ENCODE peak calls at places on chromosomes 12 and 14, in five cellular contexts. O is ovary, R is upper lobe of right lung, L is left lung, Z is esophagus muscularis mucosa. J is an unnamed sample. For H3K4me1, the result is how much of the 10 kb centered on the place peaks cover.

GRCh38 chr14:101017209-101017608 is 113.7 kb upstream of the RTL1 start:
- DNase-seq in O (no peak), R (no peak), L (no peak), Z (no peak), J (peak)

GRCh38 chr14:95260537-95261440 is 58.9 kb downstream of the CLMN start:
- DNase-seq in R (no peak), Z (no peak), O (no peak), L (no peak), J (no peak)

GRCh38 chr14:103999795-104000440 is 57.6 kb upstream of the RD3L start:
- DNase-seq in O (no peak), L (no peak), Z (no peak), R (no peak), J (no peak)

GRCh38 chr14:101767618-101768362 is 6.3 kb downstream of the PPP2R5C start:
- DNase-seq in L (no peak), O (no peak), Z (peak), R (no peak), J (no peak)

GRCh38 chr14:103543721-103544626 is 15.0 kb downstream of the TRMT61A start:
- DNase-seq in L (peak), R (no peak), O (peak), Z (no peak), J (no peak)

GRCh38 chr14:58963873-58964597 is 224.4 kb upstream of the DAAM1 start:
- DNase-seq in Z (no peak), R (no peak), L (no peak), O (no peak), J (no peak)

GRCh38 chr12:3658327-3659163 is 94.4 kb downstream of the CRACR2A start:
- DNase-seq in L (no peak), O (no peak), Z (no peak), R (no peak), J (no peak)

GRCh38 chr14:49479432-49479831 is 106.7 kb downstream of the RPS29 start:
- DNase-seq in O (no peak), Z (peak), R (no peak), L (no peak), J (no peak)

GRCh38 chr14:38992067-38992835 is 110.8 kb downstream of the SEC23A start:
- DNase-seq in Z (no peak), O (no peak), L (no peak), R (no peak), J (no peak)

GRCh38 chr12:57738661-57739237 is at the start of gene AGAP2:
- DNase-seq in R (no peak), L (no peak), O (no peak), Z (no peak), J (no peak)

GRCh38 chr14:32370720-32371119 is 41.6 kb downstream of the AKAP6 start:
- DNase-seq in L (no peak), O (no peak), R (no peak), Z (no peak), J (no peak)

GRCh38 chr12:50061172-50061571 is 3.8 kb downstream of the ASIC1 start:
- DNase-seq in O (no peak), L (no peak), Z (no peak), R (no peak), J (no peak)

GRCh38 chr14:64513271-64513670 is 8.7 kb downstream of the ZBTB1 start:
- DNase-seq in L (no peak), R (no peak), O (no peak), Z (no peak), J (no peak)

GRCh38 chr14:64518229-64518628 is 13.7 kb downstream of the ZBTB1 start:
- DNase-seq in Z (no peak), O (no peak), R (no peak), L (no peak), J (no peak)

GRCh38 chr14:64520699-64521098 is 16.1 kb downstream of the ZBTB1 start:
- DNase-seq in Z (no peak), R (no peak), O (no peak), L (no peak), J (no peak)

GRCh38 chr14:64515053-64515452 is 10.5 kb downstream of the ZBTB1 start:
- DNase-seq in O (no peak), L (no peak), R (no peak), Z (no peak), J (no peak)

GRCh38 chr14:64516969-64517368 is 12.4 kb downstream of the ZBTB1 start:
- DNase-seq in Z (no peak), O (no peak), L (no peak), R (no peak), J (no peak)
- H3K4me1 ChIP-seq in Z (half or more), O (under half), L (under half), R (under half), J (under half)

GRCh38 chr12:1590083-1590979 is 4.0 kb downstream of the FBXL14 start:
- DNase-seq in L (no peak), Z (no peak), R (no peak), O (peak), J (no peak)
- H3K4me1 ChIP-seq in L (under half), Z (half or more), R (under half), O (under half), J (under half)

GRCh38 chr14:70704960-70705359 is 63.2 kb downstream of the TTC9 start:
- DNase-seq in L (no peak), Z (no peak), O (no peak), R (no peak), J (no peak)

GRCh38 chr14:70706177-70706576 is 64.5 kb downstream of the TTC9 start:
- DNase-seq in L (no peak), R (no peak), O (no peak), Z (no peak), J (no peak)

GRCh38 chr14:70707138-70708038 is 65.7 kb downstream of the TTC9 start:
- DNase-seq in R (no peak), O (peak), L (peak), Z (no peak), J (no peak)

GRCh38 chr14:70709726-70710382 is 68.1 kb downstream of the TTC9 start:
- DNase-seq in Z (no peak), L (no peak), R (no peak), O (no peak), J (no peak)

GRCh38 chr14:70708717-70709570 is 67.2 kb downstream of the TTC9 start:
- DNase-seq in L (no peak), R (no peak), Z (no peak), O (no peak), J (no peak)
- H3K4me1 ChIP-seq in L (under half), R (under half), Z (under half), O (under half), J (under half)

GRCh38 chr12:55925870-55926737 is 1.6 kb downstream of the PYM1 start:
- DNase-seq in O (no peak), L (no peak), R (no peak), Z (no peak), J (no peak)
- H3K4me1 ChIP-seq in O (under half), L (under half), R (under half), Z (half or more), J (under half)

GRCh38 chr12:27614866-27615265 is 81.4 kb upstream of the REP15 start:
- DNase-seq in O (no peak), Z (no peak), L (no peak), R (no peak), J (no peak)
- H3K4me1 ChIP-seq in O (under half), Z (under half), L (under half), R (under half), J (half or more)

GRCh38 chr12:109756457-109756856 is 42.8 kb downstream of the FAM222A start:
- DNase-seq in L (no peak), Z (no peak), R (no peak), O (no peak), J (no peak)
- H3K4me1 ChIP-seq in L (under half), Z (under half), R (under half), O (under half), J (under half)

GRCh38 chr14:24984846-24985589 is 64.9 kb downstream of the STXBP6 start:
- DNase-seq in O (no peak), Z (no peak), R (no peak), L (no peak), J (no peak)

GRCh38 chr14:24986206-24986893 is 63.6 kb downstream of the STXBP6 start:
- DNase-seq in O (no peak), Z (no peak), L (no peak), R (no peak), J (no peak)

GRCh38 chr14:24978862-24979724 is 70.9 kb downstream of the STXBP6 start:
- DNase-seq in L (no peak), R (no peak), Z (no peak), O (no peak), J (no peak)

GRCh38 chr14:24979725-24980239 is 70.2 kb downstream of the STXBP6 start:
- DNase-seq in L (no peak), O (no peak), R (no peak), Z (no peak), J (no peak)

DNA sequence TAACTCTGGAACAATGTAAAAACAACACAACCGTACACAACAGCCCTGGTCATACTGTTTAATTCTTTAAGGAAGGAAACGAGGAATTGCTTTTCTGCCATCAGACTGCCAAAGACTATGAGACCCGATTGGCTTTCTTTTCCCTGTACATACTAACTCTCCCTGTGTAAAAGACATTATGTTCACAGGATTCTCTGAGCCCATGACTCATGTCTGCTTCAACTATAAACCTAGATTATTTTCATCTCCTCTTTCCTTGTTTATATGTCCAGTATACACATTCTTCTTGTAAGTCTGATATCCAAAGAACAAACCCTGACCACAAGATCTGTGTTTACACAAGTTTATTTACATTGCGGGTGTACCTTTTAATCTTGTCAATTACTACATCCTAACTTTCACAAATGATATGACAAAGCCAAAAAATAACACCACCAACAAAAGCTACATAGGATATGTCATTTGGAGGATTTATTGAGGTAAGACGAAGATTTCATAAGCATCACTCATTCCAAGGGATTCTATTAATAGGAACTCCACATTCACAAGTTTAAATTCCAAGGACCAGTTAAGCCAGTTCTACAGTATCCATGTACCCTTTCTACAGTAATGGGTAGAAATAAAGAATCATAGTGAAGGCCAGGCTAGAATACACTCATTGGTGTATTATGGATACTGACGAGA is 67.3 kb downstream of the STXBP6 start:
- DNase-seq in R (no peak), O (no peak), Z (no peak), L (no peak), J (no peak)
- H3K4me1 ChIP-seq in R (under half), O (under half), Z (under half), L (under half), J (under half)

GRCh38 chr12:111758120-111758561 is 8.6 kb upstream of the ALDH2 start:
- DNase-seq in R (peak), L (peak), O (no peak), Z (no peak), J (no peak)

GRCh38 chr12:111761706-111762105 is 5.0 kb upstream of the ALDH2 start:
- DNase-seq in R (no peak), L (no peak), O (no peak), Z (no peak), J (no peak)

GRCh38 chr12:111759276-111759675 is 7.5 kb upstream of the ALDH2 start:
- DNase-seq in L (no peak), O (no peak), R (no peak), Z (no peak), J (no peak)

GRCh38 chr12:111759991-111760390 is 6.7 kb upstream of the ALDH2 start:
- DNase-seq in R (no peak), Z (no peak), O (no peak), L (peak), J (no peak)

DNA sequence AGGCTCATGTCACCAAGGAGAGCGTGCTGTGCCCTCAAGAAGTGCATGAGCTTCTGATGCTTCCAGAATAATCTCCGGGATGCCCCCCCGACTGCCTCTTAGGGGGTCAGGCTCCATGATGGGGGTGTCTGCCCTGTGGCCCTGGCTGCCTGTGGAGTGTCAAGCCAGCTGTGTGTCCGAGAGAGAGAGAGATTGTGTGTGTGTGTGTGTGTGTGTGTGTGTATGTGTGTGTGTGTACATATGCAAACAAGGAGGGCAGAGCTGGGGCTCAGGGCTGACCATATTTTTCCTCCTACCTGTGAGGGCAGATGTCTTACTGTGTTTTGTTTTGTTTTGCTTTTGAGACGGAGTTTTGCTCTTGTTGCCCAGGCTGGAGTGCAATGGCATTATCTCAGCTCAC is 5.6 kb upstream of the ALDH2 start:
- DNase-seq in Z (no peak), R (no peak), L (peak), O (no peak), J (no peak)
- H3K4me1 ChIP-seq in Z (under half), R (under half), L (under half), O (under half), J (under half)